ENCODE peak calls at places on chromosomes 4 and X, in six cellular contexts. One of them, this sample, is unnamed.

GRCh38 chr4:23235613-23236390 is 543.1 kb downstream of the GBA3 start:
- DNase-seq in aorta: no peak
- DNase-seq in heart right ventricle: no peak
- DNase-seq in GM23248: no peak
- DNase-seq in tibial nerve: no peak
- DNase-seq in left ventricle myocardium inferior: no peak
- DNase-seq in this sample: no peak

GRCh38 chr4:142719854-142720541 is 126.1 kb downstream of the INPP4B start:
- DNase-seq in GM23248: peak; percentile 57
- DNase-seq in aorta: no peak
- DNase-seq in heart right ventricle: no peak
- DNase-seq in left ventricle myocardium inferior: no peak
- DNase-seq in tibial nerve: no peak
- DNase-seq in this sample: peak; percentile 44

GRCh38 chrX:153635788-153636668 is 11.0 kb upstream of the DUSP9 start:
- DNase-seq in GM23248: peak; percentile 31
- DNase-seq in heart right ventricle: no peak
- DNase-seq in aorta: peak; percentile 46
- DNase-seq in tibial nerve: no peak
- DNase-seq in left ventricle myocardium inferior: no peak
- DNase-seq in this sample: no peak

GRCh38 chr4:140047017-140047640 is 106.9 kb downstream of the MAML3 start:
- DNase-seq in heart right ventricle: peak; percentile 58
- DNase-seq in tibial nerve: no peak
- DNase-seq in left ventricle myocardium inferior: peak; percentile 66
- DNase-seq in aorta: peak; percentile 78
- DNase-seq in GM23248: no peak
- DNase-seq in this sample: peak; percentile 18

GRCh38 chr4:112145820-112146813 is 863 bp downstream of the FAM241A start:
- DNase-seq in left ventricle myocardium inferior: peak; percentile 45
- DNase-seq in heart right ventricle: peak; percentile 41
- DNase-seq in aorta: peak; percentile 63
- DNase-seq in tibial nerve: no peak
- DNase-seq in GM23248: peak; percentile 79
- DNase-seq in this sample: no peak

GRCh38 chr4:23934915-23935314 is 45.1 kb upstream of the PPARGC1A start:
- DNase-seq in aorta: peak; percentile 60
- DNase-seq in tibial nerve: peak; percentile 68
- DNase-seq in heart right ventricle: peak; percentile 74
- DNase-seq in left ventricle myocardium inferior: peak; percentile 70
- DNase-seq in GM23248: peak; percentile 91
- DNase-seq in this sample: peak; percentile 45

GRCh38 chrX:132505116-132505515 is 16.3 kb upstream of the MBNL3 start:
- DNase-seq in tibial nerve: no peak
- DNase-seq in GM23248: peak; percentile 36
- DNase-seq in left ventricle myocardium inferior: no peak
- DNase-seq in aorta: no peak
- DNase-seq in heart right ventricle: no peak
- DNase-seq in this sample: no peak

GRCh38 chr4:70667710-70668535 is 1.6 kb upstream of the JCHAIN start:
- DNase-seq in left ventricle myocardium inferior: no peak
- DNase-seq in heart right ventricle: no peak
- DNase-seq in GM23248: peak; percentile 60
- DNase-seq in aorta: no peak
- DNase-seq in tibial nerve: no peak
- DNase-seq in this sample: no peak

GRCh38 chrX:13669246-13669689 is 16.3 kb downstream of the TCEANC start:
- DNase-seq in left ventricle myocardium inferior: peak; percentile 18
- DNase-seq in GM23248: peak; percentile 89
- DNase-seq in aorta: peak; percentile 69
- DNase-seq in heart right ventricle: peak; percentile 59
- DNase-seq in tibial nerve: peak; percentile 41
- DNase-seq in this sample: peak; percentile 83

GRCh38 chr4:159146007-159146330 is 43.1 kb downstream of the RAPGEF2 start:
- DNase-seq in GM23248: no peak
- DNase-seq in left ventricle myocardium inferior: no peak
- DNase-seq in tibial nerve: no peak
- DNase-seq in heart right ventricle: no peak
- DNase-seq in aorta: no peak
- DNase-seq in this sample: no peak

GRCh38 chrX:10254746-10255145 is 98.0 kb downstream of the CLCN4 start:
- DNase-seq in GM23248: peak; percentile 28
- DNase-seq in heart right ventricle: no peak
- DNase-seq in left ventricle myocardium inferior: no peak
- DNase-seq in tibial nerve: no peak
- DNase-seq in aorta: no peak
- DNase-seq in this sample: no peak

GRCh38 chr4:40238008-40238699 is 41.3 kb downstream of the RHOH start:
- DNase-seq in left ventricle myocardium inferior: no peak
- DNase-seq in GM23248: no peak
- DNase-seq in heart right ventricle: no peak
- DNase-seq in aorta: no peak
- DNase-seq in tibial nerve: no peak
- DNase-seq in this sample: no peak

GRCh38 chrX:10619311-10620015 is 922 bp downstream of the MID1 start:
- DNase-seq in GM23248: peak; percentile 48
- DNase-seq in heart right ventricle: no peak
- DNase-seq in left ventricle myocardium inferior: no peak
- DNase-seq in tibial nerve: no peak
- DNase-seq in aorta: no peak
- DNase-seq in this sample: no peak

GRCh38 chr4:181957088-181957487 is 286.1 kb upstream of the TENM3 start:
- DNase-seq in GM23248: peak; percentile 56
- DNase-seq in left ventricle myocardium inferior: no peak
- DNase-seq in tibial nerve: no peak
- DNase-seq in aorta: peak; percentile 48
- DNase-seq in heart right ventricle: no peak
- DNase-seq in this sample: no peak

GRCh38 chrX:120559799-120560198 is 963 bp downstream of the CUL4B start:
- DNase-seq in left ventricle myocardium inferior: no peak
- DNase-seq in GM23248: peak; percentile 21
- DNase-seq in aorta: no peak
- DNase-seq in heart right ventricle: no peak
- DNase-seq in tibial nerve: no peak
- DNase-seq in this sample: no peak

GRCh38 chr4:26061248-26061986 is 147.4 kb downstream of the SMIM20 start:
- DNase-seq in GM23248: peak; percentile 45
- DNase-seq in aorta: no peak
- DNase-seq in tibial nerve: no peak
- DNase-seq in left ventricle myocardium inferior: no peak
- DNase-seq in heart right ventricle: no peak
- DNase-seq in this sample: no peak

GRCh38 chrX:46574337-46574940 is 874 bp downstream of the CHST7 start:
- DNase-seq in left ventricle myocardium inferior: no peak
- DNase-seq in aorta: no peak
- DNase-seq in tibial nerve: no peak
- DNase-seq in heart right ventricle: no peak
- DNase-seq in GM23248: peak; percentile 44
- DNase-seq in this sample: no peak

GRCh38 chr4:184937745-184938144 is 80.5 kb upstream of the HELT start:
- DNase-seq in left ventricle myocardium inferior: no peak
- DNase-seq in GM23248: no peak
- DNase-seq in heart right ventricle: no peak
- DNase-seq in tibial nerve: no peak
- DNase-seq in aorta: no peak
- DNase-seq in this sample: no peak

GRCh38 chr4:68368566-68369473 is 18.9 kb upstream of the YTHDC1 start:
- DNase-seq in aorta: no peak
- DNase-seq in tibial nerve: no peak
- DNase-seq in left ventricle myocardium inferior: no peak
- DNase-seq in GM23248: peak; percentile 91
- DNase-seq in heart right ventricle: no peak
- DNase-seq in this sample: peak; percentile 88

GRCh38 chr4:17559709-17560048 is 17.3 kb upstream of the LAP3 start:
- DNase-seq in left ventricle myocardium inferior: no peak
- DNase-seq in heart right ventricle: no peak
- DNase-seq in tibial nerve: no peak
- DNase-seq in aorta: no peak
- DNase-seq in GM23248: no peak
- DNase-seq in this sample: no peak

GRCh38 chrX:10564484-10564883 is 55.9 kb downstream of the MID1 start:
- DNase-seq in left ventricle myocardium inferior: no peak
- DNase-seq in tibial nerve: no peak
- DNase-seq in aorta: no peak
- DNase-seq in heart right ventricle: no peak
- DNase-seq in GM23248: no peak
- DNase-seq in this sample: no peak

GRCh38 chr4:94615431-94615830 is 142.3 kb upstream of the BMPR1B start:
- DNase-seq in aorta: no peak
- DNase-seq in tibial nerve: no peak
- DNase-seq in GM23248: no peak
- DNase-seq in heart right ventricle: no peak
- DNase-seq in left ventricle myocardium inferior: no peak
- DNase-seq in this sample: no peak

GRCh38 chr4:154045086-154045485 is 256.2 kb upstream of the SFRP2 start:
- DNase-seq in heart right ventricle: no peak
- DNase-seq in aorta: no peak
- DNase-seq in GM23248: peak; percentile 49
- DNase-seq in tibial nerve: no peak
- DNase-seq in left ventricle myocardium inferior: no peak
- DNase-seq in this sample: no peak

GRCh38 chr4:154044118-154044517 is 255.2 kb upstream of the SFRP2 start:
- DNase-seq in heart right ventricle: no peak
- DNase-seq in aorta: no peak
- DNase-seq in tibial nerve: no peak
- DNase-seq in GM23248: peak; percentile 59
- DNase-seq in left ventricle myocardium inferior: no peak
- DNase-seq in this sample: no peak

DNA sequence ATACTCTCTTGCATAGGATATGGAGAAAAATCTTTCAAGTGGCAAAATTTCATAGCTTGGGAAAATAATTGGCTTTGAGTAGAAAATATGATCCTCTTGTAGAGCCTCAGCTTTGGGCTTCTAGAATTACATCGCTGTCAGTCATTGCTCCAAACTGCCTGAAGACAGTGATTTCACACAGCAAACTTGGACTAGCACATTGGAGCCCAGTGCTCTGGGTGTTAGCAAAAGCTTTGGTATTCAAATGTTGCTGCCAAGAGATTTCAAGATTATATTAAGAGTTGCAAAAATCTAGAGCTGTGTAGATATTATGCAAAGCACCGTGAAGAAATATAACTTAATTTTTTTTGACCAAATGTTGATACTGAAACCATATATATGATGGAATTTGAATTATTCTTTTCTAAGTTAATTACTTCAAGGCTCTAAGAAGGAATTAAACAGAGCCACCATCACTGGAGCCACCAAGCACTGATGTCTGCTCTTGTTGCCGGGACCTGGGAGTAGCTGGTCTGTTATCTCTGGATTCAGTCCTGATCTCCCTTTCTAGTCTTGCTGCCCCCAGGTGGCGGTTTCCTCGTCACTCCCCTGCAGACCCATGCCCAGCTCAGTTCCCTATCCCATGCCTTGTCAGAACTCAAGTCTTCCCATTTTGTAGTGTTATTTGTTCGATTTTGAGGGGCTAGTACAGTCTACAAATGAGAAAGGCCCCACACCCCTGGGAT is 260.7 kb upstream of the SFRP2 start:
- DNase-seq in GM23248: peak; percentile 93
- DNase-seq in aorta: no peak
- DNase-seq in tibial nerve: no peak
- DNase-seq in heart right ventricle: no peak
- DNase-seq in left ventricle myocardium inferior: no peak
- DNase-seq in this sample: no peak
- H3K27ac ChIP-seq in GM23248: peak overlapping the region; percentile 58
- H3K27ac ChIP-seq in aorta: no peak overlapping the region
- H3K27ac ChIP-seq in tibial nerve: no peak overlapping the region
- H3K27ac ChIP-seq in heart right ventricle: no peak overlapping the region
- H3K27ac ChIP-seq in left ventricle myocardium inferior: no peak overlapping the region
- H3K27ac ChIP-seq in this sample: no peak overlapping the region

GRCh38 chr4:88458091-88458740 is 1.3 kb downstream of the HERC5 start:
- DNase-seq in aorta: no peak
- DNase-seq in heart right ventricle: no peak
- DNase-seq in GM23248: no peak
- DNase-seq in left ventricle myocardium inferior: no peak
- DNase-seq in tibial nerve: no peak
- DNase-seq in this sample: no peak

GRCh38 chr4:88452941-88453340 is 4.0 kb upstream of the HERC5 start:
- DNase-seq in GM23248: no peak
- DNase-seq in tibial nerve: no peak
- DNase-seq in aorta: no peak
- DNase-seq in heart right ventricle: no peak
- DNase-seq in left ventricle myocardium inferior: no peak
- DNase-seq in this sample: no peak

GRCh38 chr4:88456757-88457306 is at the start of gene HERC5:
- DNase-seq in heart right ventricle: peak; percentile 97
- DNase-seq in GM23248: peak; percentile 92
- DNase-seq in tibial nerve: peak; percentile 84
- DNase-seq in left ventricle myocardium inferior: peak; percentile 91
- DNase-seq in aorta: peak; percentile 95
- DNase-seq in this sample: peak; percentile 48

DNA sequence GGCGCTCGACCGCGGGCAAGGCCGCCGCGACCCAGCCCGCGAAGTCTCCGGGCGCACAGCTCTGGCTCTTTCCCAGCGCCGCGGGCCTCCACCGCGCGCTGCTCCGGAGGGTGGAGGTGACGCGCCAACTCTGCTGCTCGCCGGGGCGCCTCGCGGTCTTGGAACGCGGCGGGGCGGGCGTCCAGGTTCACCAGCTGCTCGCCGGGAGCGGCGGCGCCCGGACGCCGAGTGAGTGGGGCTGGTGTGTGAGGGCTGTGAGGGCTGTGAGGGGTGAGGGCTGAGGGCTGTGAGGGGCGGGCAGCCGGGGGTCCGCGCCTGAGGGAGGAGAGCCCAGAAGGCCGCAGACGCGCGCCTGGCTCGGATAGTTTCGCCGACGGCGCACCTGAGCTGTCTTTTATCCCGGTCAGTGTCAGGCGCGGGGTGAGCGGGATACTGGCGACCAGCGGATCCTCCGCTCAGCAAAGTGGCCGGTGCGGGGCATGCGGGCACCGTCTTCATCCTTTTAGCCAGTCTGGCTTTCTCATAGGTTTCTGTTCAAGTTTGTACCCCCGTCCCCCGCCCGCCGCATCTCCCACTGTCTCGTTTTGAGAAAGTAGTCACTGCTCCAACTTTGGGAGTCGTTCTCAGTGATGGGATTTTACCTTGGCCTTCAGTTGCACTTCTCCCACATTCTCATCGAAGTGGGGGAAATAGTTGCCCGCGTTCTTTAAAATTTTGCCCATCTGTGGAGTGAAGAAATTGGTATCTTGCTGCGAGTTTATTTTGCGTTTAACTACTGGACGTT is 580 bp downstream of the HERC5 start:
- DNase-seq in left ventricle myocardium inferior: peak; percentile 52
- DNase-seq in GM23248: peak; percentile 65
- DNase-seq in heart right ventricle: peak; percentile 20
- DNase-seq in aorta: peak; percentile 67
- DNase-seq in tibial nerve: no peak
- DNase-seq in this sample: no peak
- H3K27ac ChIP-seq in left ventricle myocardium inferior: peak overlapping the region; percentile 77
- H3K27ac ChIP-seq in GM23248: no peak overlapping the region
- H3K27ac ChIP-seq in heart right ventricle: peak overlapping the region; percentile 74
- H3K27ac ChIP-seq in aorta: peak overlapping the region; percentile 57
- H3K27ac ChIP-seq in tibial nerve: peak overlapping the region; percentile 88
- H3K27ac ChIP-seq in this sample: no peak overlapping the region

GRCh38 chr4:48340905-48341775 is at the start of gene SLAIN2:
- DNase-seq in left ventricle myocardium inferior: peak; percentile 100
- DNase-seq in heart right ventricle: peak; percentile 99
- DNase-seq in aorta: peak; percentile 100
- DNase-seq in tibial nerve: peak; percentile 98
- DNase-seq in GM23248: peak; percentile 99
- DNase-seq in this sample: peak; percentile 90
- H3K27ac ChIP-seq in left ventricle myocardium inferior: peak within 1 kb of the TSS; percentile 98
- H3K27ac ChIP-seq in heart right ventricle: peak within 1 kb of the TSS; percentile 99
- H3K27ac ChIP-seq in aorta: peak within 1 kb of the TSS; percentile 96
- H3K27ac ChIP-seq in tibial nerve: peak within 1 kb of the TSS; percentile 93
- H3K27ac ChIP-seq in GM23248: peak within 1 kb of the TSS; percentile 95
- H3K27ac ChIP-seq in this sample: peak within 1 kb of the TSS; percentile 96

GRCh38 chr4:3880595-3881120 is 114.5 kb downstream of the ADRA2C start:
- DNase-seq in tibial nerve: no peak
- DNase-seq in GM23248: peak; percentile 78
- DNase-seq in heart right ventricle: peak; percentile 63
- DNase-seq in left ventricle myocardium inferior: peak; percentile 56
- DNase-seq in aorta: peak; percentile 74
- DNase-seq in this sample: no peak
- H3K27ac ChIP-seq in tibial nerve: no peak overlapping the region
- H3K27ac ChIP-seq in GM23248: no peak overlapping the region
- H3K27ac ChIP-seq in heart right ventricle: no peak overlapping the region
- H3K27ac ChIP-seq in left ventricle myocardium inferior: no peak overlapping the region
- H3K27ac ChIP-seq in aorta: no peak overlapping the region
- H3K27ac ChIP-seq in this sample: no peak overlapping the region